ENCODE peak calls at places on chromosomes 13 and 19, in ten cellular contexts. T, J, Z, N, V, L, E, Q, C and H are unnamed samples.

GRCh38 chr13:40781717-40782116 is 7.7 kb upstream of the SLC25A15 start:
- DNase-seq in T (no peak), J (no peak), Q (no peak), N (no peak), Z (no peak), C (no peak), V (no peak), E (no peak), L (no peak), H (no peak)

GRCh38 chr13:104301216-104301975 is 1235.2 kb upstream of the SLC10A2 start:
- DNase-seq in V (peak), N (no peak), T (peak), J (no peak), L (no peak), Z (no peak), C (no peak), E (no peak), Q (no peak), H (no peak)

GRCh38 chr19:30332445-30333234 is 39.5 kb upstream of the ZNF536 start:
- DNase-seq in Z (no peak), C (no peak), V (no peak), J (no peak), E (no peak), L (no peak), Q (no peak), N (no peak), T (no peak), H (no peak)

GRCh38 chr13:101570410-101570809 is 117.9 kb downstream of the ITGBL1 start:
- DNase-seq in J (no peak), V (no peak), L (no peak), Q (no peak), N (no peak), C (no peak), Z (no peak), T (peak), E (peak), H (no peak)

GRCh38 chr13:110915874-110916670 is 1.2 kb upstream of the ANKRD10 start:
- DNase-seq in T (peak), C (peak), Z (peak), Q (no peak), E (peak), V (no peak), L (no peak), N (no peak), J (no peak), H (no peak)

GRCh38 chr13:26941345-26942174 is 181.0 kb upstream of the GPR12 start:
- DNase-seq in V (no peak), C (peak), T (peak), E (peak), Z (no peak), J (peak), L (no peak), Q (peak), N (peak), H (peak)

GRCh38 chr19:51473009-51473707 is 5.2 kb upstream of the CEACAM18 start:
- DNase-seq in C (peak), T (peak), Q (peak), Z (peak), J (peak), L (peak), V (peak), N (peak), E (peak), H (peak)

GRCh38 chr19:17220207-17220758 is 5.1 kb downstream of the USE1 start:
- DNase-seq in T (peak), V (no peak), E (peak), C (peak), N (peak), Z (peak), L (peak), Q (no peak), J (no peak), H (peak)

GRCh38 chr13:75372517-75372916 is 109.5 kb downstream of the TBC1D4 start:
- DNase-seq in N (no peak), L (no peak), Z (peak), V (peak), J (no peak), Q (peak), E (peak), T (peak), C (peak), H (peak)

GRCh38 chr19:2613507-2614295 is 88.8 kb downstream of the GNG7 start:
- DNase-seq in V (no peak), T (no peak), E (peak), Z (no peak), N (peak), Q (peak), J (no peak), C (peak), L (peak), H (peak)

GRCh38 chr13:101049166-101049850 is 367.0 kb downstream of the NALCN start:
- DNase-seq in T (no peak), E (peak), V (no peak), N (no peak), L (no peak), Q (no peak), Z (no peak), C (peak), J (no peak), H (no peak)

GRCh38 chr19:45773384-45773783 is 4.3 kb upstream of the SIX5 start:
- DNase-seq in T (no peak), N (no peak), C (no peak), E (no peak), V (no peak), Z (no peak), J (no peak), Q (no peak), L (no peak), H (no peak)

GRCh38 chr13:110458594-110459365 is 102.7 kb downstream of the RAB20 start:
- DNase-seq in Z (no peak), T (no peak), L (no peak), E (no peak), V (no peak), J (no peak), N (no peak), C (no peak), Q (no peak), H (no peak)

GRCh38 chr13:111390522-111391270 is 70.3 kb downstream of the TEX29 start:
- DNase-seq in N (no peak), Q (no peak), C (no peak), T (no peak), E (no peak), Z (no peak), J (no peak), L (no peak), V (no peak), H (no peak)

GRCh38 chr19:56971230-56971629 is 130.7 kb upstream of the PEG3 start:
- DNase-seq in V (no peak), C (no peak), J (no peak), E (no peak), T (no peak), Q (no peak), L (no peak), Z (no peak), N (no peak), H (no peak)

GRCh38 chr19:12847159-12848139 is 9.1 kb downstream of the MAST1 start:
- DNase-seq in J (peak), T (peak), E (peak), L (peak), C (peak), Z (peak), N (peak), Q (peak), V (peak), H (peak)

GRCh38 chr19:24073807-24074206 is 13.2 kb upstream of the ZNF254 start:
- DNase-seq in Z (no peak), N (no peak), C (no peak), Q (no peak), V (no peak), L (no peak), J (no peak), T (no peak), E (peak), H (no peak)

GRCh38 chr13:43074824-43075510 is 51.6 kb downstream of the DNAJC15 start:
- DNase-seq in E (no peak), L (no peak), N (peak), T (no peak), C (no peak), Q (peak), J (no peak), V (no peak), Z (no peak), H (peak)

GRCh38 chr19:6271721-6272410 is 7.9 kb downstream of the MLLT1 start:
- DNase-seq in J (peak), Z (peak), V (peak), Q (no peak), T (peak), N (no peak), E (peak), L (peak), C (no peak), H (no peak)

GRCh38 chr19:46416077-46416709 is 2.8 kb upstream of the CCDC8 start:
- DNase-seq in Z (peak), L (peak), J (peak), E (peak), C (no peak), N (peak), V (peak), Q (peak), T (peak), H (peak)

GRCh38 chr19:1992759-1993260 is 22.7 kb downstream of the BTBD2 start:
- DNase-seq in C (no peak), E (peak), J (no peak), Z (no peak), L (peak), Q (peak), T (no peak), V (no peak), N (peak), H (peak)

GRCh38 chr13:28532226-28533048 is 37.5 kb upstream of the FLT1 start:
- DNase-seq in T (peak), Q (peak), N (peak), J (no peak), E (no peak), L (peak), V (no peak), Z (no peak), C (no peak), H (no peak)

GRCh38 chr19:3653081-3653795 is 26.6 kb upstream of the CACTIN start:
- DNase-seq in Q (no peak), E (no peak), C (no peak), J (no peak), N (no peak), T (no peak), V (no peak), L (no peak), Z (no peak), H (no peak)

GRCh38 chr19:31553112-31553843 is 204.0 kb upstream of the TSHZ3 start:
- DNase-seq in T (no peak), V (no peak), J (no peak), Q (peak), C (no peak), L (no peak), E (peak), Z (no peak), N (no peak), H (no peak)

GRCh38 chr19:28264556-28264955 is 948.4 kb downstream of the UQCRFS1 start:
- DNase-seq in J (no peak), C (no peak), N (no peak), E (no peak), Q (no peak), T (no peak), V (no peak), Z (no peak), L (no peak), H (no peak)

GRCh38 chr19:51195316-51195586 is 29.6 kb upstream of the CD33 start:
- DNase-seq in N (no peak), J (no peak), Z (no peak), L (no peak), Q (no peak), C (no peak), E (no peak), T (no peak), V (no peak), H (no peak)

GRCh38 chr13:25319781-25320180 is 18.4 kb downstream of the NUP58 start:
- DNase-seq in N (no peak), T (peak), V (no peak), C (no peak), J (no peak), L (no peak), Q (no peak), Z (no peak), E (no peak), H (no peak)

GRCh38 chr19:48999481-49000325 is 6.0 kb downstream of the RUVBL2 start:
- DNase-seq in N (peak), C (peak), J (no peak), Z (peak), T (peak), Q (peak), V (no peak), L (peak), E (peak), H (peak)

GRCh38 chr19:1042689-1043511 is 3.0 kb downstream of the ABCA7 start:
- DNase-seq in N (no peak), E (no peak), Z (no peak), J (no peak), T (peak), Q (no peak), V (peak), C (no peak), L (peak), H (no peak)

GRCh38 chr19:47719047-47719885 is 6.0 kb downstream of the EHD2 start:
- DNase-seq in C (no peak), V (no peak), E (no peak), N (no peak), Q (no peak), T (peak), J (peak), Z (peak), L (peak), H (no peak)

GRCh38 chr13:51645154-51645650 is 60.9 kb downstream of the WDFY2 start:
- DNase-seq in J (peak), N (peak), T (peak), E (no peak), C (no peak), L (no peak), V (no peak), Q (peak), Z (peak), H (peak)

GRCh38 chr19:37964109-37964508 is 57.1 kb downstream of the SIPA1L3 start:
- DNase-seq in E (no peak), C (no peak), Q (no peak), J (no peak), N (no peak), V (no peak), T (peak), L (no peak), Z (no peak), H (no peak)

GRCh38 chr19:15449620-15450527 is at the start of gene WIZ:
- DNase-seq in N (peak), C (peak), L (peak), Z (peak), Q (peak), T (peak), E (peak), J (peak), V (peak), H (peak)

GRCh38 chr13:32472194-32472621 is 44.3 kb upstream of the N4BP2L1 start:
- DNase-seq in N (no peak), L (no peak), V (no peak), Q (peak), J (no peak), E (no peak), T (peak), Z (no peak), C (no peak), H (no peak)

GRCh38 chr19:56988271-56988670 is 131.5 kb upstream of the USP29 start:
- DNase-seq in N (no peak), V (no peak), Q (no peak), J (no peak), T (no peak), L (no peak), C (no peak), E (no peak), Z (no peak), H (no peak)

GRCh38 chr13:26557051-26557392 is 461 bp upstream of the WASF3 start:
- DNase-seq in V (no peak), J (no peak), C (no peak), L (no peak), Z (no peak), T (no peak), Q (no peak), E (no peak), N (no peak), H (no peak)